ENCODE peak calls at places on chromosome 2, in eight cellular contexts. B, K, W, H, X, N, O and E are unnamed samples.

GRCh38 chr2:61707984-61708852 is 145.6 kb downstream of the FAM161A start:
- DNase-seq in B (no peak), K (no peak), W (peak), H (peak), X (peak), N (no peak), O (peak), E (no peak)

GRCh38 chr2:33116799-33117198 is 170.0 kb downstream of the LTBP1 start:
- DNase-seq in B (no peak), K (no peak), W (no peak), H (no peak), X (no peak), N (no peak), O (no peak), E (no peak)

GRCh38 chr2:23707096-23707495 is 219.8 kb downstream of the ATAD2B start:
- DNase-seq in B (no peak), K (no peak), W (no peak), H (no peak), X (no peak), N (no peak), O (no peak), E (no peak)

GRCh38 chr2:136134126-136134525 is 16.2 kb upstream of the CXCR4 start:
- DNase-seq in B (no peak), K (no peak), W (no peak), H (no peak), X (no peak), N (no peak), O (no peak), E (no peak)

GRCh38 chr2:164954186-164954585 is 1.1 kb downstream of the SLC38A11 start:
- DNase-seq in B (no peak), K (no peak), W (peak), H (no peak), X (no peak), N (no peak), O (no peak), E (no peak)

GRCh38 chr2:96907405-96908041 is 37.6 kb upstream of the SEMA4C start:
- DNase-seq in B (peak), K (no peak), W (no peak), H (no peak), X (peak), N (peak), O (no peak), E (no peak)

GRCh38 chr2:225670111-225670974 is 270.8 kb downstream of the NYAP2 start:
- DNase-seq in B (no peak), K (no peak), W (no peak), H (peak), X (peak), N (no peak), O (no peak), E (peak)

GRCh38 chr2:74498500-74499268 is 719 bp downstream of the LBX2 start:
- DNase-seq in B (no peak), K (peak), W (no peak), H (no peak), X (peak), N (no peak), O (no peak), E (no peak)

GRCh38 chr2:58350484-58350883 is 109.4 kb upstream of the FANCL start:
- DNase-seq in B (no peak), K (no peak), W (no peak), H (no peak), X (no peak), N (no peak), O (no peak), E (no peak)

GRCh38 chr2:71157124-71157802 is 26.8 kb downstream of the MPHOSPH10 start:
- DNase-seq in B (peak), K (peak), W (peak), H (peak), X (peak), N (no peak), O (no peak), E (no peak)

GRCh38 chr2:85605406-85606115 is 3.1 kb upstream of the TMEM150A start:
- DNase-seq in B (no peak), K (no peak), W (no peak), H (no peak), X (peak), N (no peak), O (peak), E (no peak)

GRCh38 chr2:160397530-160397865 is 96.1 kb downstream of the RBMS1 start:
- DNase-seq in B (no peak), K (no peak), W (no peak), H (no peak), X (peak), N (no peak), O (no peak), E (no peak)

GRCh38 chr2:48946444-48947048 is 191.0 kb upstream of the LHCGR start:
- DNase-seq in B (peak), K (no peak), W (peak), H (peak), X (peak), N (no peak), O (peak), E (peak)

GRCh38 chr2:239803764-239804111 is 221.4 kb downstream of the NDUFA10 start:
- DNase-seq in B (peak), K (no peak), W (no peak), H (no peak), X (no peak), N (no peak), O (no peak), E (no peak)

GRCh38 chr2:187748958-187749357 is 194.7 kb upstream of the TFPI start:
- DNase-seq in B (no peak), K (no peak), W (no peak), H (no peak), X (no peak), N (no peak), O (no peak), E (no peak)

GRCh38 chr2:97750017-97750416 is 36.6 kb downstream of the ZAP70 start:
- DNase-seq in B (no peak), K (peak), W (no peak), H (no peak), X (no peak), N (peak), O (no peak), E (no peak)

GRCh38 chr2:55862269-55862668 is 61.3 kb downstream of the EFEMP1 start:
- DNase-seq in B (no peak), K (no peak), W (no peak), H (no peak), X (peak), N (no peak), O (peak), E (peak)

GRCh38 chr2:172011814-172012580 is 12.2 kb downstream of the METAP1D start:
- DNase-seq in B (no peak), K (no peak), W (no peak), H (no peak), X (no peak), N (no peak), O (no peak), E (no peak)

GRCh38 chr2:37593694-37594093 is 77.7 kb downstream of the CDC42EP3 start:
- DNase-seq in B (no peak), K (no peak), W (no peak), H (no peak), X (no peak), N (no peak), O (no peak), E (no peak)

GRCh38 chr2:86794866-86795265 is 4.2 kb upstream of the CD8A start:
- DNase-seq in B (no peak), K (no peak), W (no peak), H (no peak), X (no peak), N (no peak), O (no peak), E (no peak)

GRCh38 chr2:26721267-26722032 is 28.9 kb downstream of the KCNK3 start:
- DNase-seq in B (no peak), K (no peak), W (no peak), H (no peak), X (no peak), N (no peak), O (no peak), E (no peak)

GRCh38 chr2:206920936-206921335 is 18.4 kb upstream of the CPO start:
- DNase-seq in B (no peak), K (no peak), W (no peak), H (no peak), X (peak), N (no peak), O (no peak), E (no peak)

GRCh38 chr2:7430869-7431641 is 513.8 kb downstream of the RNF144A start:
- DNase-seq in B (peak), K (peak), W (peak), H (no peak), X (peak), N (peak), O (no peak), E (no peak)

GRCh38 chr2:197097578-197098366 is 171.3 kb upstream of the PGAP1 start:
- DNase-seq in B (peak), K (no peak), W (no peak), H (no peak), X (peak), N (no peak), O (peak), E (peak)

GRCh38 chr2:179671314-179671713 is 190.1 kb downstream of the ZNF385B start:
- DNase-seq in B (no peak), K (no peak), W (no peak), H (no peak), X (peak), N (no peak), O (no peak), E (no peak)

GRCh38 chr2:80560298-80560697 is 255.7 kb upstream of the LRRTM1 start:
- DNase-seq in B (no peak), K (no peak), W (no peak), H (no peak), X (peak), N (no peak), O (no peak), E (no peak)

GRCh38 chr2:10495311-10495987 is 47.3 kb upstream of the ODC1 start:
- DNase-seq in B (no peak), K (peak), W (no peak), H (no peak), X (no peak), N (no peak), O (no peak), E (no peak)

GRCh38 chr2:111629983-111630382 is 254.0 kb downstream of the ANAPC1 start:
- DNase-seq in B (no peak), K (no peak), W (no peak), H (no peak), X (no peak), N (no peak), O (no peak), E (no peak)

GRCh38 chr2:72146357-72147302 is 1.0 kb downstream of the CYP26B1 start:
- DNase-seq in B (no peak), K (peak), W (no peak), H (no peak), X (no peak), N (no peak), O (no peak), E (no peak)

GRCh38 chr2:54081574-54081973 is 33.8 kb upstream of the ACYP2 start:
- DNase-seq in B (no peak), K (no peak), W (no peak), H (peak), X (peak), N (no peak), O (no peak), E (no peak)

GRCh38 chr2:55862673-55863390 is 60.8 kb downstream of the EFEMP1 start:
- DNase-seq in B (no peak), K (no peak), W (no peak), H (no peak), X (peak), N (no peak), O (peak), E (peak)

GRCh38 chr2:207836526-207837133 is 66.9 kb upstream of the FZD5 start:
- DNase-seq in B (no peak), K (no peak), W (no peak), H (no peak), X (no peak), N (no peak), O (no peak), E (no peak)

GRCh38 chr2:892401-892800 is 58.2 kb upstream of the SNTG2 start:
- DNase-seq in B (no peak), K (no peak), W (no peak), H (no peak), X (no peak), N (no peak), O (no peak), E (no peak)

GRCh38 chr2:20052872-20053281 is 1.4 kb upstream of the LAPTM4A start:
- DNase-seq in B (no peak), K (no peak), W (no peak), H (peak), X (peak), N (no peak), O (peak), E (no peak)